ENCODE peak calls at places on chromosomes 1 and 21, in nine cellular contexts. One of them, this sample, is unnamed. For H3K36me3, the result is how much of the 10 kb centered on the place peaks cover.

GRCh38 chr1:240235521-240236288 is 144.0 kb downstream of the FMN2 start:
- DNase-seq in IMR-90: no peak
- DNase-seq in Peyer's patch: no peak
- DNase-seq in SK-N-SH: no peak
- DNase-seq in A673: no peak
- DNase-seq in breast epithelium: no peak
- DNase-seq in ovary: no peak
- DNase-seq in upper lobe of right lung: no peak
- DNase-seq in aorta: no peak
- DNase-seq in this sample: no peak

GRCh38 chr1:53896673-53897229 is 2.8 kb downstream of the DIO1 start:
- DNase-seq in SK-N-SH: no peak
- DNase-seq in ovary: no peak
- DNase-seq in A673: no peak
- DNase-seq in upper lobe of right lung: no peak
- DNase-seq in IMR-90: peak
- DNase-seq in aorta: peak
- DNase-seq in breast epithelium: no peak
- DNase-seq in Peyer's patch: no peak
- DNase-seq in this sample: no peak

GRCh38 chr1:89530690-89531089 is 6.1 kb downstream of the LRRC8B start:
- DNase-seq in A673: no peak
- DNase-seq in breast epithelium: no peak
- DNase-seq in ovary: no peak
- DNase-seq in aorta: no peak
- DNase-seq in upper lobe of right lung: no peak
- DNase-seq in Peyer's patch: no peak
- DNase-seq in SK-N-SH: no peak
- DNase-seq in IMR-90: no peak
- DNase-seq in this sample: peak

GRCh38 chr1:235100124-235100801 is 28.4 kb downstream of the TOMM20 start:
- DNase-seq in ovary: peak
- DNase-seq in A673: no peak
- DNase-seq in IMR-90: no peak
- DNase-seq in upper lobe of right lung: no peak
- DNase-seq in SK-N-SH: no peak
- DNase-seq in Peyer's patch: peak
- DNase-seq in breast epithelium: no peak
- DNase-seq in aorta: no peak
- DNase-seq in this sample: peak

GRCh38 chr1:53402891-53403655 is 56.1 kb upstream of the DMRTB1 start:
- DNase-seq in SK-N-SH: no peak
- DNase-seq in Peyer's patch: no peak
- DNase-seq in aorta: no peak
- DNase-seq in breast epithelium: no peak
- DNase-seq in upper lobe of right lung: no peak
- DNase-seq in A673: no peak
- DNase-seq in IMR-90: no peak
- DNase-seq in ovary: no peak
- DNase-seq in this sample: no peak

GRCh38 chr1:89724369-89725015 is 91.6 kb downstream of the LRRC8C start:
- DNase-seq in breast epithelium: no peak
- DNase-seq in SK-N-SH: no peak
- DNase-seq in aorta: peak
- DNase-seq in ovary: no peak
- DNase-seq in upper lobe of right lung: no peak
- DNase-seq in IMR-90: peak
- DNase-seq in A673: no peak
- DNase-seq in Peyer's patch: no peak
- DNase-seq in this sample: no peak

GRCh38 chr1:63330331-63330916 is 8.1 kb downstream of the FOXD3 start:
- DNase-seq in ovary: no peak
- DNase-seq in IMR-90: no peak
- DNase-seq in aorta: no peak
- DNase-seq in A673: no peak
- DNase-seq in Peyer's patch: no peak
- DNase-seq in SK-N-SH: no peak
- DNase-seq in upper lobe of right lung: no peak
- DNase-seq in breast epithelium: no peak
- DNase-seq in this sample: peak

GRCh38 chr1:193457676-193458075 is 271.3 kb upstream of the B3GALT2 start:
- DNase-seq in aorta: no peak
- DNase-seq in breast epithelium: no peak
- DNase-seq in Peyer's patch: no peak
- DNase-seq in SK-N-SH: no peak
- DNase-seq in upper lobe of right lung: no peak
- DNase-seq in ovary: no peak
- DNase-seq in A673: no peak
- DNase-seq in IMR-90: peak
- DNase-seq in this sample: no peak

GRCh38 chr1:17189632-17190525 is 15.0 kb upstream of the PADI1 start:
- DNase-seq in SK-N-SH: no peak
- DNase-seq in A673: no peak
- DNase-seq in breast epithelium: no peak
- DNase-seq in aorta: no peak
- DNase-seq in upper lobe of right lung: no peak
- DNase-seq in ovary: no peak
- DNase-seq in Peyer's patch: peak
- DNase-seq in IMR-90: peak
- DNase-seq in this sample: no peak

GRCh38 chr1:177211231-177211630 is 40.5 kb downstream of the BRINP2 start:
- DNase-seq in ovary: no peak
- DNase-seq in aorta: no peak
- DNase-seq in A673: no peak
- DNase-seq in IMR-90: no peak
- DNase-seq in upper lobe of right lung: no peak
- DNase-seq in breast epithelium: no peak
- DNase-seq in Peyer's patch: no peak
- DNase-seq in SK-N-SH: no peak
- DNase-seq in this sample: no peak

GRCh38 chr1:27109103-27109822 is 45.7 kb downstream of the SLC9A1 start:
- DNase-seq in ovary: no peak
- DNase-seq in breast epithelium: no peak
- DNase-seq in Peyer's patch: peak
- DNase-seq in IMR-90: no peak
- DNase-seq in A673: peak
- DNase-seq in upper lobe of right lung: peak
- DNase-seq in aorta: no peak
- DNase-seq in SK-N-SH: no peak
- DNase-seq in this sample: peak

GRCh38 chr1:168636642-168637111 is 60.3 kb downstream of the XCL1 start:
- DNase-seq in SK-N-SH: no peak
- DNase-seq in IMR-90: no peak
- DNase-seq in A673: no peak
- DNase-seq in breast epithelium: no peak
- DNase-seq in Peyer's patch: peak
- DNase-seq in upper lobe of right lung: no peak
- DNase-seq in ovary: no peak
- DNase-seq in aorta: no peak
- DNase-seq in this sample: no peak

GRCh38 chr21:31813873-31814272 is 58.9 kb upstream of the HUNK start:
- DNase-seq in SK-N-SH: no peak
- DNase-seq in A673: no peak
- DNase-seq in ovary: no peak
- DNase-seq in aorta: no peak
- DNase-seq in breast epithelium: no peak
- DNase-seq in upper lobe of right lung: no peak
- DNase-seq in IMR-90: no peak
- DNase-seq in Peyer's patch: no peak
- DNase-seq in this sample: no peak

GRCh38 chr1:21783679-21784603 is 992 bp upstream of the USP48 start:
- DNase-seq in aorta: peak
- DNase-seq in A673: no peak
- DNase-seq in SK-N-SH: peak
- DNase-seq in Peyer's patch: no peak
- DNase-seq in IMR-90: peak
- DNase-seq in breast epithelium: peak
- DNase-seq in ovary: peak
- DNase-seq in upper lobe of right lung: peak
- DNase-seq in this sample: peak

DNA sequence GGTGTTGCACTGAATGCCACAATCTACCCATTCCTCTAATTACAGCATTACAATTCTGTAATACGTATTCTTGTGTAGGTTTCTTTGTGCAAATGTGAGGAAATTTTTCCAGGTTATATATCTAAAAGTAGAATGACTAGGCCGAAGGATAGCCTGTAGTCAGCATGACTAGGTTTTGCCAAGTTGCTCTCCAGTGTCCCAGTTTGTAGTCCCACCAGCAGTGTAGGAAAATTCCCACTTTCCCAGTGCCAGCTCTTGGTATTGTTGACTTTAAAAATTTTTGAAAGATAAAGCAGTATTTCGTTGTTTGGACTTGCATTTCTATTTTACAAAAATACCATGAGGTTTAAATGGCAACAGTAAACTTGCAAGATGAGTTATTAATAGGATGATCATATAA is 3.0 kb downstream of the PARK7 start:
- DNase-seq in SK-N-SH: no peak
- DNase-seq in ovary: no peak
- DNase-seq in IMR-90: no peak
- DNase-seq in breast epithelium: no peak
- DNase-seq in Peyer's patch: no peak
- DNase-seq in aorta: no peak
- DNase-seq in upper lobe of right lung: no peak
- DNase-seq in A673: no peak
- DNase-seq in this sample: no peak
- H3K36me3 ChIP-seq in SK-N-SH: under half
- H3K36me3 ChIP-seq in ovary: under half
- H3K36me3 ChIP-seq in IMR-90: under half
- H3K36me3 ChIP-seq in breast epithelium: under half
- H3K36me3 ChIP-seq in Peyer's patch: under half
- H3K36me3 ChIP-seq in aorta: under half
- H3K36me3 ChIP-seq in upper lobe of right lung: half or more
- H3K36me3 ChIP-seq in A673: half or more
- H3K36me3 ChIP-seq in this sample: under half

DNA sequence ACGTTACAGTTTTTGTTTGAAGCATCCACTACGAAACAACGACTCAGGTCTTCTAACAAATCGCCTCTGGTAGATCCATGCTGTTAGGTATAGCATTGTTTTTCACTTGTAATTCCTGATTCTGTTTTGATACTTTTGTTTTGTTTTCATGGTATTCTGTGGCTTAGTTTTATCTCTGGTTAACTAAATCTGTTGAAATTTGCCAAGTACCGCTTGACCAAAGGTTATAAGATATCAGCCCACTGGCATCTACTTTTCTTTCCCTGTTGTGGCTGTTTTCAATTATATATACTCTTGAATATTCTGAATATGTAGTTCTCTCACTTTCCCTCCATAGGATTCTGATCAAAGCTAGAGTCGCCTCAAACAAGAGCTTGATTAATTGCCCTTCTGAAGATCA is 274.8 kb upstream of the C1orf105 start:
- DNase-seq in ovary: no peak
- DNase-seq in upper lobe of right lung: no peak
- DNase-seq in aorta: no peak
- DNase-seq in IMR-90: no peak
- DNase-seq in breast epithelium: no peak
- DNase-seq in A673: no peak
- DNase-seq in SK-N-SH: no peak
- DNase-seq in Peyer's patch: no peak
- DNase-seq in this sample: no peak
- H3K4me3 ChIP-seq in ovary: peak
- H3K4me3 ChIP-seq in upper lobe of right lung: no peak
- H3K4me3 ChIP-seq in aorta: no peak
- H3K4me3 ChIP-seq in IMR-90: peak
- H3K4me3 ChIP-seq in breast epithelium: peak
- H3K4me3 ChIP-seq in A673: peak
- H3K4me3 ChIP-seq in SK-N-SH: peak
- H3K4me3 ChIP-seq in Peyer's patch: no peak
- H3K4me3 ChIP-seq in this sample: no peak

GRCh38 chr1:33331444-33332356 is 10.8 kb upstream of the A3GALT2 start:
- DNase-seq in IMR-90: peak
- DNase-seq in breast epithelium: peak
- DNase-seq in Peyer's patch: no peak
- DNase-seq in upper lobe of right lung: no peak
- DNase-seq in ovary: no peak
- DNase-seq in A673: no peak
- DNase-seq in aorta: no peak
- DNase-seq in SK-N-SH: no peak
- DNase-seq in this sample: no peak

GRCh38 chr1:33332357-33332789 is 11.5 kb upstream of the A3GALT2 start:
- DNase-seq in SK-N-SH: no peak
- DNase-seq in Peyer's patch: no peak
- DNase-seq in A673: no peak
- DNase-seq in aorta: no peak
- DNase-seq in ovary: no peak
- DNase-seq in upper lobe of right lung: no peak
- DNase-seq in IMR-90: peak
- DNase-seq in breast epithelium: peak
- DNase-seq in this sample: no peak

GRCh38 chr1:33332881-33333280 is 12.0 kb upstream of the A3GALT2 start:
- DNase-seq in SK-N-SH: no peak
- DNase-seq in A673: no peak
- DNase-seq in aorta: no peak
- DNase-seq in ovary: no peak
- DNase-seq in IMR-90: no peak
- DNase-seq in breast epithelium: no peak
- DNase-seq in Peyer's patch: no peak
- DNase-seq in upper lobe of right lung: no peak
- DNase-seq in this sample: no peak

GRCh38 chr1:33335020-33335419 is 14.1 kb upstream of the A3GALT2 start:
- DNase-seq in A673: no peak
- DNase-seq in SK-N-SH: no peak
- DNase-seq in breast epithelium: no peak
- DNase-seq in aorta: no peak
- DNase-seq in upper lobe of right lung: no peak
- DNase-seq in ovary: no peak
- DNase-seq in IMR-90: no peak
- DNase-seq in Peyer's patch: no peak
- DNase-seq in this sample: no peak

DNA sequence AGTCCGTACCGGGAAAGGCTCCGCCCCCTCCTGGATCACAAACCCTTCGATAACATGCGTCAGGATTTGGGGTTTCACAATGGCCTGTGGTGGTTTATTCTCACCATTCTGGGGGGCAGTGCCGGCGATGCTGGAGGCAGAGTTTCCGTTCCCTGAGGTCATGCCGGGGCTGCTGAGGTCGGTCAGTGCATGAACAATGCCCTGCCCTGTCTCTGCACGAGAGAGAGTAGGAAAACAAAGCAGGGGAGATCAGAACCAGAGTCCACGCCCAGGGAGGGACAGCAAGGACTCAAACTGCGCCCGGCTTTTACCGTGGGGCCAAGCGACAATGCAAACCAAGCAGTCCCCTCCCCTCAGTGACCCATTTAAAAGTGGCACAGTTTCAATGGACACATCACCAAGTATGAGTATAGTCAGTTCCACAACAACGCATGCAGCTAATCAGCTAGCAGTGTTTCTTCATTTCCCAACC is 13.2 kb upstream of the A3GALT2 start:
- DNase-seq in upper lobe of right lung: no peak
- DNase-seq in Peyer's patch: peak
- DNase-seq in SK-N-SH: no peak
- DNase-seq in breast epithelium: no peak
- DNase-seq in IMR-90: no peak
- DNase-seq in ovary: peak
- DNase-seq in aorta: peak
- DNase-seq in A673: no peak
- DNase-seq in this sample: peak
- H3K36me3 ChIP-seq in upper lobe of right lung: half or more
- H3K36me3 ChIP-seq in Peyer's patch: under half
- H3K36me3 ChIP-seq in SK-N-SH: half or more
- H3K36me3 ChIP-seq in breast epithelium: under half
- H3K36me3 ChIP-seq in IMR-90: half or more
- H3K36me3 ChIP-seq in ovary: under half
- H3K36me3 ChIP-seq in aorta: under half
- H3K36me3 ChIP-seq in A673: half or more
- H3K36me3 ChIP-seq in this sample: under half

GRCh38 chr1:32427264-32427963 is 33.2 kb upstream of the BSDC1 start:
- DNase-seq in breast epithelium: no peak
- DNase-seq in IMR-90: no peak
- DNase-seq in SK-N-SH: no peak
- DNase-seq in upper lobe of right lung: no peak
- DNase-seq in A673: no peak
- DNase-seq in aorta: no peak
- DNase-seq in Peyer's patch: no peak
- DNase-seq in ovary: no peak
- DNase-seq in this sample: no peak
- H3K4me3 ChIP-seq in breast epithelium: peak
- H3K4me3 ChIP-seq in IMR-90: no peak
- H3K4me3 ChIP-seq in SK-N-SH: peak
- H3K4me3 ChIP-seq in upper lobe of right lung: no peak
- H3K4me3 ChIP-seq in A673: peak
- H3K4me3 ChIP-seq in aorta: no peak
- H3K4me3 ChIP-seq in Peyer's patch: no peak
- H3K4me3 ChIP-seq in ovary: no peak
- H3K4me3 ChIP-seq in this sample: no peak

This sample was measured in neural progenitor cell.